ENCODE peak calls at places on chromosomes 11 and 22, in six cellular contexts. One of them, this sample, is unnamed.

GRCh38 chr11:33722579-33723234 is 13.5 kb downstream of the CD59 start:
- DNase-seq in IMR-90: peak; percentile 80
- DNase-seq in esophagus muscularis mucosa: no peak
- DNase-seq in suprapubic skin: no peak
- DNase-seq in transverse colon: no peak
- DNase-seq in endothelial cell of umbilical vein: peak; percentile 69
- DNase-seq in this sample: no peak

GRCh38 chr11:115247404-115247803 is 256.8 kb downstream of the CADM1 start:
- DNase-seq in IMR-90: no peak
- DNase-seq in esophagus muscularis mucosa: no peak
- DNase-seq in suprapubic skin: no peak
- DNase-seq in transverse colon: no peak
- DNase-seq in endothelial cell of umbilical vein: no peak
- DNase-seq in this sample: no peak

GRCh38 chr22:35312198-35313059 is 12.7 kb downstream of the TOM1 start:
- DNase-seq in IMR-90: peak; percentile 82
- DNase-seq in esophagus muscularis mucosa: no peak
- DNase-seq in suprapubic skin: peak; percentile 69
- DNase-seq in transverse colon: peak; percentile 67
- DNase-seq in endothelial cell of umbilical vein: peak; percentile 30
- DNase-seq in this sample: no peak

GRCh38 chr11:79030448-79030847 is 410.4 kb downstream of the TENM4 start:
- DNase-seq in IMR-90: no peak
- DNase-seq in esophagus muscularis mucosa: no peak
- DNase-seq in suprapubic skin: no peak
- DNase-seq in transverse colon: no peak
- DNase-seq in endothelial cell of umbilical vein: no peak
- DNase-seq in this sample: peak; percentile 30

GRCh38 chr11:86183694-86184093 is 60.9 kb upstream of the EED start:
- DNase-seq in IMR-90: peak; percentile 76
- DNase-seq in esophagus muscularis mucosa: no peak
- DNase-seq in suprapubic skin: no peak
- DNase-seq in transverse colon: no peak
- DNase-seq in endothelial cell of umbilical vein: no peak
- DNase-seq in this sample: no peak

GRCh38 chr22:32576553-32577255 is 102.1 kb downstream of the FBXO7 start:
- DNase-seq in IMR-90: no peak
- DNase-seq in esophagus muscularis mucosa: no peak
- DNase-seq in suprapubic skin: peak; percentile 31
- DNase-seq in transverse colon: no peak
- DNase-seq in endothelial cell of umbilical vein: no peak
- DNase-seq in this sample: no peak

GRCh38 chr11:67613313-67613959 is 6.7 kb downstream of the NDUFV1 start:
- DNase-seq in IMR-90: no peak
- DNase-seq in esophagus muscularis mucosa: no peak
- DNase-seq in suprapubic skin: no peak
- DNase-seq in transverse colon: no peak
- DNase-seq in endothelial cell of umbilical vein: no peak
- DNase-seq in this sample: no peak

GRCh38 chr11:115545811-115546210 is 41.6 kb upstream of the CADM1 start:
- DNase-seq in IMR-90: no peak
- DNase-seq in esophagus muscularis mucosa: no peak
- DNase-seq in suprapubic skin: no peak
- DNase-seq in transverse colon: no peak
- DNase-seq in endothelial cell of umbilical vein: no peak
- DNase-seq in this sample: no peak

GRCh38 chr11:133238455-133238854 is 293.8 kb downstream of the OPCML start:
- DNase-seq in IMR-90: no peak
- DNase-seq in esophagus muscularis mucosa: no peak
- DNase-seq in suprapubic skin: no peak
- DNase-seq in transverse colon: no peak
- DNase-seq in endothelial cell of umbilical vein: no peak
- DNase-seq in this sample: no peak

GRCh38 chr11:10042699-10043098 is 251.3 kb downstream of the SBF2 start:
- DNase-seq in IMR-90: no peak
- DNase-seq in esophagus muscularis mucosa: no peak
- DNase-seq in suprapubic skin: no peak
- DNase-seq in transverse colon: no peak
- DNase-seq in endothelial cell of umbilical vein: no peak
- DNase-seq in this sample: no peak

GRCh38 chr22:31193092-31193491 is 19.0 kb upstream of the LIMK2 start:
- DNase-seq in IMR-90: no peak
- DNase-seq in esophagus muscularis mucosa: no peak
- DNase-seq in suprapubic skin: no peak
- DNase-seq in transverse colon: no peak
- DNase-seq in endothelial cell of umbilical vein: no peak
- DNase-seq in this sample: no peak

GRCh38 chr11:130979386-130979972 is 63.2 kb upstream of the SNX19 start:
- DNase-seq in IMR-90: peak; percentile 61
- DNase-seq in esophagus muscularis mucosa: no peak
- DNase-seq in suprapubic skin: no peak
- DNase-seq in transverse colon: no peak
- DNase-seq in endothelial cell of umbilical vein: peak; percentile 20
- DNase-seq in this sample: no peak

GRCh38 chr11:40280161-40281054 is 1179.0 kb downstream of the LRRC4C start:
- DNase-seq in IMR-90: no peak
- DNase-seq in esophagus muscularis mucosa: no peak
- DNase-seq in suprapubic skin: no peak
- DNase-seq in transverse colon: no peak
- DNase-seq in endothelial cell of umbilical vein: no peak
- DNase-seq in this sample: no peak

GRCh38 chr11:126683766-126684728 is 316.5 kb downstream of the KIRREL3 start:
- DNase-seq in IMR-90: no peak
- DNase-seq in esophagus muscularis mucosa: no peak
- DNase-seq in suprapubic skin: no peak
- DNase-seq in transverse colon: no peak
- DNase-seq in endothelial cell of umbilical vein: no peak
- DNase-seq in this sample: no peak

GRCh38 chr11:100918551-100919500 is 210.8 kb downstream of the PGR start:
- DNase-seq in IMR-90: peak; percentile 43
- DNase-seq in esophagus muscularis mucosa: no peak
- DNase-seq in suprapubic skin: no peak
- DNase-seq in transverse colon: peak; percentile 15
- DNase-seq in endothelial cell of umbilical vein: no peak
- DNase-seq in this sample: no peak

GRCh38 chr22:29139965-29140782 is 65.5 kb upstream of the EMID1 start:
- DNase-seq in IMR-90: peak; percentile 58
- DNase-seq in esophagus muscularis mucosa: no peak
- DNase-seq in suprapubic skin: peak; percentile 49
- DNase-seq in transverse colon: no peak
- DNase-seq in endothelial cell of umbilical vein: no peak
- DNase-seq in this sample: peak; percentile 2

GRCh38 chr11:47412152-47412746 is 3.9 kb downstream of the SLC39A13 start:
- DNase-seq in IMR-90: peak; percentile 26
- DNase-seq in esophagus muscularis mucosa: no peak
- DNase-seq in suprapubic skin: no peak
- DNase-seq in transverse colon: peak; percentile 57
- DNase-seq in endothelial cell of umbilical vein: no peak
- DNase-seq in this sample: no peak

GRCh38 chr22:20214853-20215252 is 53.3 kb downstream of the RTN4R start:
- DNase-seq in IMR-90: no peak
- DNase-seq in esophagus muscularis mucosa: no peak
- DNase-seq in suprapubic skin: no peak
- DNase-seq in transverse colon: no peak
- DNase-seq in endothelial cell of umbilical vein: no peak
- DNase-seq in this sample: no peak

GRCh38 chr11:115198301-115198700 is 305.9 kb downstream of the CADM1 start:
- DNase-seq in IMR-90: peak; percentile 58
- DNase-seq in esophagus muscularis mucosa: no peak
- DNase-seq in suprapubic skin: no peak
- DNase-seq in transverse colon: no peak
- DNase-seq in endothelial cell of umbilical vein: no peak
- DNase-seq in this sample: no peak

GRCh38 chr11:1967641-1968225 is 20.6 kb downstream of the MRPL23 start:
- DNase-seq in IMR-90: no peak
- DNase-seq in esophagus muscularis mucosa: no peak
- DNase-seq in suprapubic skin: no peak
- DNase-seq in transverse colon: no peak
- DNase-seq in endothelial cell of umbilical vein: no peak
- DNase-seq in this sample: no peak

GRCh38 chr11:55970935-55971334 is 1.2 kb upstream of the OR10AG1 start:
- DNase-seq in IMR-90: no peak
- DNase-seq in esophagus muscularis mucosa: no peak
- DNase-seq in suprapubic skin: no peak
- DNase-seq in transverse colon: no peak
- DNase-seq in endothelial cell of umbilical vein: no peak
- DNase-seq in this sample: no peak

GRCh38 chr11:69359735-69360470 is 65.9 kb downstream of the MYEOV start:
- DNase-seq in IMR-90: peak; percentile 55
- DNase-seq in esophagus muscularis mucosa: peak; percentile 72
- DNase-seq in suprapubic skin: no peak
- DNase-seq in transverse colon: no peak
- DNase-seq in endothelial cell of umbilical vein: no peak
- DNase-seq in this sample: no peak

GRCh38 chr11:12420706-12421105 is 43.3 kb downstream of the PARVA start:
- DNase-seq in IMR-90: no peak
- DNase-seq in esophagus muscularis mucosa: peak; percentile 50
- DNase-seq in suprapubic skin: no peak
- DNase-seq in transverse colon: no peak
- DNase-seq in endothelial cell of umbilical vein: no peak
- DNase-seq in this sample: no peak

GRCh38 chr11:99271527-99271926 is 250.8 kb downstream of the CNTN5 start:
- DNase-seq in IMR-90: no peak
- DNase-seq in esophagus muscularis mucosa: no peak
- DNase-seq in suprapubic skin: no peak
- DNase-seq in transverse colon: no peak
- DNase-seq in endothelial cell of umbilical vein: no peak
- DNase-seq in this sample: no peak

GRCh38 chr11:56152333-56152732 is 7.8 kb downstream of the OR8K5 start:
- DNase-seq in IMR-90: no peak
- DNase-seq in esophagus muscularis mucosa: no peak
- DNase-seq in suprapubic skin: no peak
- DNase-seq in transverse colon: no peak
- DNase-seq in endothelial cell of umbilical vein: no peak
- DNase-seq in this sample: no peak

DNA sequence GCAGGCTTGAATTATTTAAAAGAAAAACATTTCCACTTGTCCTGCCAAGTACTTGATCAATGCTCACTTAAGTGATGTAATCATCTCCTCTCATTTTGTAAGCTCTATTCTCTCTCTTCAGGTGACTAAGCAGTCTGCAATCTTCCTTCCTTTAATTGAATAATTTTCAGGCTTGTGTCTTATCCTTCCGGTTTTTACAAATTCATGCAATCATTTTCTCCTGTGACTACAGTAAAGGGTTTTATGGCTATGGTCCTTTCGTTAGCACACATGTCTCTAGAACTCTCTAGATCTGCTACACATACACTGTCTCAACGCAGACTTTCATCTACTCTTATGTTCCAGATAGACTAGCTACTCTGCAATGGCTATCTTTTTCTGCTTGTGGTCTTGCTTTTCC is 12.5 kb upstream of the UPB1 start:
- DNase-seq in IMR-90: peak; percentile 79
- DNase-seq in esophagus muscularis mucosa: no peak
- DNase-seq in suprapubic skin: no peak
- DNase-seq in transverse colon: no peak
- DNase-seq in endothelial cell of umbilical vein: peak; percentile 67
- DNase-seq in this sample: no peak
- H3K4me1 ChIP-seq in IMR-90: peaks cover 2% of the 10 kb centered on the region
- H3K4me1 ChIP-seq in esophagus muscularis mucosa: peaks cover 9% of the 10 kb centered on the region
- H3K4me1 ChIP-seq in suprapubic skin: peaks cover 9% of the 10 kb centered on the region
- H3K4me1 ChIP-seq in transverse colon: no peaks in the 10 kb centered on the region
- H3K4me1 ChIP-seq in endothelial cell of umbilical vein: peaks cover 38% of the 10 kb centered on the region
- H3K4me1 ChIP-seq in this sample: peaks cover 3% of the 10 kb centered on the region

DNA sequence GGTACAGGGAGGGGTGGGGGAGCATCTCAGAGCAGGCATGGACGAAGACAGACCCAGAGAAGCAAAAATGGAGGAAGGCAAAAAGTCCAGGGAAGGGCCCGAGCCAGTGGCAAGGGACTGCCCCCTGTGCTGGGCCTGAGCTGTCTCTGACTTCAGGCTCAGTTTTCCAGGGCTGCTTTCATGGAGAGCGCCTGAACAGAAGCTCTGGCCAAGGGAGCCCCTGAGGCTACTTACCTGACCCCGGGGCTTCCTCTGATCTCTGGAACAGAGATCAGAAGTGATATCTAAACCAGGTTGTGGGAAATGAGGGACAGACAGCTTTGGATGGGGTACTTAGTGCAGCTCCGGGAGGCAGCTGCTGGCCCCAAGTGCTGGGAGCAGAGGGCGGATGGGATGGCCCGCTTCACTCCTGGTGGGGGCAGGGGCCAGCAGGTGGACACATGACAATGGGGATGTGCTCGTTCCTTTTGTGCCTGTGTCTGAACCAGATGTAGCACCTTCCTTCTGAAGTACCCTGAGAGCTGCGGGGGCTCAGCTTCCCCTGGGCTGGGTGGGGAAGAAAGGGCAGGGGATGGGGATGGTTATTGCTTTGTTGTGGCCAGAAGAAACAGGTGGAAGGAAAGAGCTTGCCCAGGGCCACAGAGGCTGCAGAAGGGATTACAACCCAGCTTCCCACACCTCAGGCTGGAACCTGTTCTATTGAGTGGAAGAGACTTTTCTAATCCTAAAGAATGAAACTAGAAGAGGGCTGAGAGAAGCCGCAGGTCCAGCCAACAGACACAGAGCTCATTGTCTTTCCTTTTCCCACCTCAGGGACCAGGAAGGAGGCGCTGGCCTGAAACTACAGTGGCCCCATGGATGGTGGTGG is 5.7 kb downstream of the LRRC10B start:
- DNase-seq in IMR-90: no peak
- DNase-seq in esophagus muscularis mucosa: no peak
- DNase-seq in suprapubic skin: no peak
- DNase-seq in transverse colon: no peak
- DNase-seq in endothelial cell of umbilical vein: no peak
- DNase-seq in this sample: no peak
- TF ChIP-seq POLR2A in IMR-90: no peak
- TF ChIP-seq POLR2A in esophagus muscularis mucosa: no peak
- TF ChIP-seq POLR2A in suprapubic skin: no peak
- TF ChIP-seq POLR2A in transverse colon: no peak
- TF ChIP-seq POLR2A in endothelial cell of umbilical vein: no peak
- TF ChIP-seq POLR2A in this sample: no peak

GRCh38 chr11:119696378-119697157 is 32.4 kb downstream of the NECTIN1 start:
- DNase-seq in IMR-90: no peak
- DNase-seq in esophagus muscularis mucosa: no peak
- DNase-seq in suprapubic skin: no peak
- DNase-seq in transverse colon: peak; percentile 44
- DNase-seq in endothelial cell of umbilical vein: no peak
- DNase-seq in this sample: no peak

GRCh38 chr11:119700030-119700429 is 29.0 kb downstream of the NECTIN1 start:
- DNase-seq in IMR-90: no peak
- DNase-seq in esophagus muscularis mucosa: no peak
- DNase-seq in suprapubic skin: no peak
- DNase-seq in transverse colon: no peak
- DNase-seq in endothelial cell of umbilical vein: no peak
- DNase-seq in this sample: no peak

GRCh38 chr11:119697882-119698281 is 31.1 kb downstream of the NECTIN1 start:
- DNase-seq in IMR-90: no peak
- DNase-seq in esophagus muscularis mucosa: no peak
- DNase-seq in suprapubic skin: no peak
- DNase-seq in transverse colon: no peak
- DNase-seq in endothelial cell of umbilical vein: no peak
- DNase-seq in this sample: no peak

GRCh38 chr11:119699227-119699626 is 29.8 kb downstream of the NECTIN1 start:
- DNase-seq in IMR-90: no peak
- DNase-seq in esophagus muscularis mucosa: no peak
- DNase-seq in suprapubic skin: peak; percentile 88
- DNase-seq in transverse colon: peak; percentile 85
- DNase-seq in endothelial cell of umbilical vein: no peak
- DNase-seq in this sample: peak; percentile 86

GRCh38 chr11:119697445-119697844 is 31.6 kb downstream of the NECTIN1 start:
- DNase-seq in IMR-90: no peak
- DNase-seq in esophagus muscularis mucosa: no peak
- DNase-seq in suprapubic skin: no peak
- DNase-seq in transverse colon: no peak
- DNase-seq in endothelial cell of umbilical vein: no peak
- DNase-seq in this sample: no peak
- H3K4me1 ChIP-seq in IMR-90: no peaks in the 10 kb centered on the region
- H3K4me1 ChIP-seq in esophagus muscularis mucosa: peaks cover 21% of the 10 kb centered on the region
- H3K4me1 ChIP-seq in suprapubic skin: peaks cover 98% of the 10 kb centered on the region
- H3K4me1 ChIP-seq in transverse colon: peaks cover 9% of the 10 kb centered on the region
- H3K4me1 ChIP-seq in endothelial cell of umbilical vein: no peaks in the 10 kb centered on the region
- H3K4me1 ChIP-seq in this sample: peaks cover 17% of the 10 kb centered on the region

GRCh38 chr11:13862845-13863392 is 99.6 kb upstream of the SPON1 start:
- DNase-seq in IMR-90: no peak
- DNase-seq in esophagus muscularis mucosa: no peak
- DNase-seq in suprapubic skin: no peak
- DNase-seq in transverse colon: no peak
- DNase-seq in endothelial cell of umbilical vein: no peak
- DNase-seq in this sample: no peak
- TF ChIP-seq POLR2A in IMR-90: no peak
- TF ChIP-seq POLR2A in esophagus muscularis mucosa: no peak
- TF ChIP-seq POLR2A in suprapubic skin: no peak
- TF ChIP-seq POLR2A in transverse colon: no peak
- TF ChIP-seq POLR2A in endothelial cell of umbilical vein: no peak
- TF ChIP-seq POLR2A in this sample: no peak